ENCODE peak calls at places on chromosome 11, in eight cellular contexts. G, O, Z, B, U, R, X and V are unnamed samples.

GRCh38 chr11:60981515-60981914 is 10.0 kb downstream of the CD6 start:
- DNase-seq in G (no peak), O (no peak), Z (no peak), B (no peak), U (no peak), R (no peak), X (no peak), V (no peak)

GRCh38 chr11:49505231-49505630 is 296.8 kb upstream of the FOLH1 start:
- DNase-seq in G (no peak), O (no peak), Z (no peak), B (no peak), U (no peak), R (no peak), X (no peak), V (no peak)

GRCh38 chr11:110712643-110713468 is 619 bp upstream of the ARHGAP20 start:
- DNase-seq in G (no peak), O (peak; percentile 27), Z (peak; percentile 10), B (peak; percentile 77), U (no peak), R (no peak), X (no peak), V (no peak)

GRCh38 chr11:61532136-61533038 is 23.8 kb downstream of the LRRC10B start:
- DNase-seq in G (peak; percentile 40), O (no peak), Z (peak; percentile 61), B (peak; percentile 25), U (no peak), R (no peak), X (no peak), V (no peak)

GRCh38 chr11:65063532-65063931 is 5.2 kb upstream of the NAALADL1 start:
- DNase-seq in G (no peak), O (no peak), Z (no peak), B (no peak), U (no peak), R (no peak), X (no peak), V (no peak)

GRCh38 chr11:15793032-15793996 is 563.0 kb downstream of the SOX6 start:
- DNase-seq in G (no peak), O (no peak), Z (no peak), B (peak; percentile 9), U (no peak), R (no peak), X (no peak), V (no peak)

GRCh38 chr11:108870373-108871020 is 205.6 kb downstream of the DDX10 start:
- DNase-seq in G (no peak), O (no peak), Z (no peak), B (peak; percentile 82), U (no peak), R (no peak), X (no peak), V (no peak)

GRCh38 chr11:78450866-78451265 is 33.2 kb upstream of the GAB2 start:
- DNase-seq in G (no peak), O (no peak), Z (no peak), B (no peak), U (no peak), R (no peak), X (no peak), V (no peak)

GRCh38 chr11:44611687-44612437 is 46.4 kb downstream of the CD82 start:
- DNase-seq in G (no peak), O (no peak), Z (peak; percentile 26), B (no peak), U (peak; percentile 86), R (no peak), X (peak; percentile 90), V (no peak)

GRCh38 chr11:130633466-130633865 is 185.0 kb downstream of the ADAMTS15 start:
- DNase-seq in G (no peak), O (no peak), Z (no peak), B (no peak), U (no peak), R (no peak), X (no peak), V (no peak)

GRCh38 chr11:92227233-92227593 is 2.6 kb downstream of the FAT3 start:
- DNase-seq in G (no peak), O (no peak), Z (no peak), B (no peak), U (no peak), R (no peak), X (no peak), V (no peak)

GRCh38 chr11:100010393-100010792 is 676.7 kb upstream of the ARHGAP42 start:
- DNase-seq in G (no peak), O (no peak), Z (no peak), B (no peak), U (no peak), R (no peak), X (no peak), V (no peak)

GRCh38 chr11:27697679-27698275 is 2.5 kb downstream of the BDNF start:
- DNase-seq in G (no peak), O (no peak), Z (no peak), B (peak; percentile 33), U (no peak), R (no peak), X (no peak), V (no peak)

GRCh38 chr11:27698872-27699241 is 1.4 kb downstream of the BDNF start:
- DNase-seq in G (peak; percentile 74), O (peak; percentile 60), Z (peak; percentile 66), B (peak; percentile 91), U (peak; percentile 23), R (peak; percentile 82), X (peak; percentile 84), V (peak; percentile 86)

GRCh38 chr11:27699926-27700350 is 317 bp downstream of the BDNF start:
- DNase-seq in G (no peak), O (no peak), Z (no peak), B (no peak), U (no peak), R (no peak), X (no peak), V (no peak)

GRCh38 chr11:27700351-27701261 is at the start of gene BDNF:
- DNase-seq in G (no peak), O (no peak), Z (peak; percentile 9), B (peak; percentile 55), U (no peak), R (no peak), X (no peak), V (no peak)

DNA sequence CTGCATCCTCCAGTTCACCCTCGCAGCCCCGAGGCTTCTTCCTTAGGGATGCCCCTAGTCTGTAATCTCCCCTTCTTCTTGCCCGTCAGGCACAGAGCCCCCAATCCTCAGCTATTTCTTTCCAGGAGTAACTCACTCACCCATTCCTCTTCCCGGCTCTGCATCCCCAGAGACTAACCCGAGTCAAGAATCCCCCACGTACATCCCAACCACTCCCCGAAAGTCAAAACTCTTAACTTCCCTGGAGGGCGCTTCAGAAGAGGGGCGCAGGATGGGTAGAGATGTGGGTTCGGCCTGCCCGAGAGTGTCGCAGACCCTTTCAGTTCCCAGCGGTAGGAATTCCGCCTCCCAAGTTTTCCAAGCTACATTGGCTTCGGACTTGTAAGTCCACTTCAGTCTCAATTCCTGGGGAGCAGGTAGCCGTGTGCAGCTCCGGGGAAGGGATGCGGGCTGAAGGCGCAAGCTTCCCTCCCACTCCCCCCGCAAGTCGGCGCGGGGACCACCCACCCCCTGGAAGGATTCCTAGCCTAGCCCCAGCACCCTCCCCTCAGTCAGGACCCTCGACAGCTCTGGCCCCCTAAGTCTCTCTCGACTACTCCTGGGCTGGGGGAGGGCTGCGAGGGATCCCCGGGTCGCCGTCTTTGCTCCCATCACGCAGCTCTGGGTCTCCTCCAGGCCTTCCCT is 871 bp downstream of the BDNF start:
- DNase-seq in G (no peak), O (no peak), Z (no peak), B (peak; percentile 74), U (no peak), R (no peak), X (no peak), V (no peak)
- H3K27ac ChIP-seq in G (no peak overlapping the region), O (no peak overlapping the region), Z (no peak overlapping the region), B (peak overlapping the region; percentile 60), U (no peak overlapping the region), R (peak overlapping the region; percentile 86), X (no peak overlapping the region), V (no peak overlapping the region)

GRCh38 chr11:118263109-118263508 is 988 bp downstream of the MPZL2 start:
- DNase-seq in G (no peak), O (no peak), Z (no peak), B (peak; percentile 36), U (no peak), R (no peak), X (no peak), V (no peak)

GRCh38 chr11:118267486-118267885 is 3.4 kb upstream of the MPZL2 start:
- DNase-seq in G (no peak), O (no peak), Z (no peak), B (no peak), U (no peak), R (no peak), X (no peak), V (no peak)

GRCh38 chr11:118265954-118266353 is 1.9 kb upstream of the MPZL2 start:
- DNase-seq in G (peak; percentile 87), O (peak; percentile 86), Z (peak; percentile 83), B (peak; percentile 49), U (no peak), R (no peak), X (no peak), V (peak; percentile 66)

GRCh38 chr11:118264568-118265470 is 722 bp upstream of the MPZL2 start:
- DNase-seq in G (no peak), O (no peak), Z (no peak), B (peak; percentile 44), U (no peak), R (no peak), X (no peak), V (no peak)

GRCh38 chr11:118263694-118264567 is at the start of gene MPZL2:
- DNase-seq in G (peak; percentile 85), O (peak; percentile 90), Z (peak; percentile 86), B (peak; percentile 57), U (no peak), R (peak; percentile 65), X (peak; percentile 77), V (peak; percentile 72)
- TF ChIP-seq POLR2AphosphoS5 in G (peak; percentile 82), O (peak; percentile 87), Z (peak; percentile 90), B (no peak), U (no peak), R (peak; percentile 91), X (no peak), V (peak; percentile 30)

DNA sequence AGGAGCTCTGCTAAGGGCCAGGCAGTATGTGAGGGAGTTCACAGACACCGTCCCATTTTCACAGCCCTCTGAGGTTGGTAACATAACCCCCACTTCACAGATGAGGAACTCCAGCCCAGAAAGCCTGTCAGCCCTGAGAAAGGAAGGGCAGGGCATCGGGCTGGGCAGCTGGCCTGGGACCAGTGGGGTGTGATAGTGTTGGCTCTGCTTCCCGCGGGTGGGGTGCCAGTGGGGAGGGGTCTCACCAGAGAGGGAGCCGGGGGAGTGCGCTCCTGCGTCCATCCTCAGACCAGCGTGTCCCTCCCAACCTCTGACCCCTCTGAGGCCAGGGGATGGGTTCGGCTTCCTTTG is 2.3 kb downstream of the TAGLN start:
- DNase-seq in G (no peak), O (no peak), Z (no peak), B (no peak), U (no peak), R (no peak), X (no peak), V (no peak)
- H3K27ac ChIP-seq in G (peak overlapping the region; percentile 87), O (peak overlapping the region; percentile 82), Z (peak overlapping the region; percentile 85), B (no peak overlapping the region), U (no peak overlapping the region), R (no peak overlapping the region), X (no peak overlapping the region), V (peak overlapping the region; percentile 43)

GRCh38 chr11:43601511-43601910 is 79.0 kb upstream of the HSD17B12 start:
- DNase-seq in G (no peak), O (no peak), Z (no peak), B (no peak), U (no peak), R (no peak), X (no peak), V (no peak)
- TF ChIP-seq POLR2AphosphoS5 in G (no peak), O (no peak), Z (no peak), B (no peak), U (no peak), R (no peak), X (no peak), V (no peak)